ENCODE peak calls at places on chromosomes 4 and X, in seven cellular contexts. T is activated T-helper 1 cell treated with anti-CD3 and anti-CD28 coated beads, Interleukin-12 subunit alpha, Interleukin-12 subunit beta, Interleukin-2, Interleukin-4 antibody, amounts not matched to agents 30 ng/mL and 10 ng/mL and 1 ng/mL, durations not matched to agents 14 hours and 24 hours and 36 hours; M is NCI-H2081; Y is GF-D8; J is Panc1; O is NCI-H2029; F is activated CD8-positive, alpha-beta memory T cell treated with anti-CD3 and anti-CD28 coated beads, Interleukin-2, amount 50 U/mL, for 4 hours. S is an unnamed sample.

GRCh38 chr4:148515248-148515647 is 73.0 kb upstream of the NR3C2 start:
- DNase-seq in T (no peak), M (no peak), Y (no peak), J (no peak), O (no peak), F (no peak), S (no peak)

GRCh38 chrX:77451041-77451440 is 3.9 kb downstream of the FGF16 start:
- DNase-seq in T (no peak), M (no peak), Y (no peak), J (no peak), O (no peak), F (no peak), S (no peak)

GRCh38 chrX:87299563-87300160 is 217.9 kb upstream of the KLHL4 start:
- DNase-seq in T (no peak), M (peak), Y (no peak), J (no peak), O (no peak), F (no peak), S (no peak)

GRCh38 chr4:125140966-125141495 is 173.7 kb upstream of the FAT4 start:
- DNase-seq in T (no peak), M (no peak), Y (no peak), J (no peak), O (no peak), F (no peak), S (no peak)

GRCh38 chrX:118961866-118962560 is 12.4 kb upstream of the LONRF3 start:
- DNase-seq in T (no peak), M (no peak), Y (no peak), J (no peak), O (no peak), F (no peak), S (no peak)

GRCh38 chr4:146269228-146269653 is 54.9 kb downstream of the REELD1 start:
- DNase-seq in T (no peak), M (no peak), Y (no peak), J (no peak), O (no peak), F (no peak), S (no peak)

GRCh38 chr4:151415978-151416377 is 7.0 kb downstream of the FHIP1A start:
- DNase-seq in T (no peak), M (no peak), Y (no peak), J (no peak), O (no peak), F (no peak), S (no peak)

GRCh38 chr4:7190668-7191545 is 1.4 kb upstream of the SORCS2 start:
- DNase-seq in T (no peak), M (no peak), Y (no peak), J (no peak), O (no peak), F (no peak), S (no peak)

GRCh38 chr4:183343730-183344129 is 21.5 kb upstream of the CLDN24 start:
- DNase-seq in T (no peak), M (no peak), Y (no peak), J (no peak), O (no peak), F (no peak), S (no peak)

GRCh38 chr4:63528592-63528991 is 880.7 kb downstream of the TECRL start:
- DNase-seq in T (no peak), M (no peak), Y (no peak), J (no peak), O (no peak), F (no peak), S (no peak)

GRCh38 chr4:120236873-120237272 is 170.2 kb upstream of the MAD2L1 start:
- DNase-seq in T (no peak), M (no peak), Y (no peak), J (no peak), O (no peak), F (no peak), S (no peak)

GRCh38 chr4:151948351-151949016 is 187.7 kb upstream of the GATB start:
- DNase-seq in T (no peak), M (no peak), Y (no peak), J (no peak), O (no peak), F (no peak), S (no peak)

GRCh38 chrX:12814434-12814833 is 23.2 kb downstream of the PRPS2 start:
- DNase-seq in T (peak), M (no peak), Y (no peak), J (peak), O (no peak), F (peak), S (no peak)

GRCh38 chr4:176277162-176277904 is 8.3 kb upstream of the ASB5 start:
- DNase-seq in T (no peak), M (peak), Y (no peak), J (no peak), O (peak), F (peak), S (peak)

GRCh38 chr4:106329027-106329618 is 12.8 kb downstream of the AIMP1 start:
- DNase-seq in T (no peak), M (no peak), Y (no peak), J (no peak), O (no peak), F (no peak), S (no peak)

GRCh38 chr4:25441519-25442117 is 64.6 kb downstream of the ANAPC4 start:
- DNase-seq in T (no peak), M (peak), Y (no peak), J (no peak), O (peak), F (no peak), S (no peak)

GRCh38 chr4:2745981-2746806 is 9.9 kb downstream of the TNIP2 start:
- DNase-seq in T (peak), M (no peak), Y (no peak), J (no peak), O (no peak), F (peak), S (no peak)

S was measured in nucleus accumbens.